ENCODE peak calls at places on chromosomes 6 and 20, in eight cellular contexts. B is T-helper 1 cell; E is AG08395; T is stimulated activated CD4-positive, alpha-beta T cell treated with anti-CD3 and anti-CD28 coated beads, Interleukin-1b, Interleukin-23, amount 100 ng/mL, for 24 hours; Y is activated T-helper 1 cell treated with Interleukin-2 at 50 U/mL for 16 hours; C is posterior vena cava; M is right cardiac atrium; S is COR-L47. J is an unnamed sample.
A peak's percentile ranks its signal among the peaks of the same experiment; 100 is the strongest.

GRCh38 chr20:48292806-48293205 is 507.5 kb upstream of the SULF2 start:
- DNase-seq in E (no peak), Y (no peak), T (no peak), B (no peak), M (no peak), C (no peak), S (no peak), J (no peak)

GRCh38 chr6:48084201-48084600 is 26.8 kb downstream of the PTCHD4 start:
- DNase-seq in C (no peak), T (no peak), B (no peak), Y (no peak), E (no peak), M (no peak), S (no peak), J (no peak)

GRCh38 chr20:46031701-46032254 is 2.8 kb downstream of the SLC12A5 start:
- DNase-seq in E (no peak), C (no peak), B (no peak), T (no peak), S (peak; percentile 87), Y (no peak), M (no peak), J (no peak)

GRCh38 chr6:167827062-167827587 is 414 bp downstream of the AFDN start:
- DNase-seq in Y (no peak), E (peak; percentile 54), T (no peak), M (peak; percentile 36), S (no peak), B (no peak), C (no peak), J (peak; percentile 35)

GRCh38 chr6:90123796-90124195 is 172.8 kb downstream of the BACH2 start:
- DNase-seq in E (no peak), S (no peak), Y (no peak), T (no peak), C (no peak), M (no peak), B (no peak), J (no peak)

GRCh38 chr6:96789871-96790270 is 47.4 kb downstream of the GPR63 start:
- DNase-seq in S (no peak), T (no peak), C (no peak), Y (no peak), E (no peak), M (no peak), B (no peak), J (no peak)

GRCh38 chr20:24360531-24360930 is 108.9 kb upstream of the SYNDIG1 start:
- DNase-seq in T (no peak), M (no peak), Y (no peak), B (no peak), C (no peak), E (no peak), S (no peak), J (no peak)

GRCh38 chr6:68740828-68741500 is 105.9 kb downstream of the ADGRB3 start:
- DNase-seq in M (no peak), Y (no peak), S (no peak), T (no peak), C (no peak), B (no peak), E (no peak), J (no peak)

GRCh38 chr20:22686097-22686496 is 101.7 kb upstream of the FOXA2 start:
- DNase-seq in M (peak; percentile 68), T (no peak), B (no peak), E (peak; percentile 75), S (peak; percentile 79), C (peak; percentile 86), Y (no peak), J (peak; percentile 51)

GRCh38 chr6:144104488-144104887 is 9.1 kb upstream of the SF3B5 start:
- DNase-seq in T (no peak), C (no peak), M (no peak), E (no peak), S (no peak), B (no peak), Y (no peak), J (no peak)

GRCh38 chr6:75855047-75855446 is 106.0 kb downstream of the MYO6 start:
- DNase-seq in M (no peak), T (no peak), B (peak; percentile 2), S (peak; percentile 29), Y (no peak), E (peak; percentile 46), C (no peak), J (peak; percentile 73)

GRCh38 chr6:50007821-50008220 is 14.0 kb downstream of the DEFB110 start:
- DNase-seq in Y (no peak), T (no peak), C (no peak), E (peak; percentile 56), M (no peak), B (no peak), S (no peak), J (no peak)

GRCh38 chr20:57659131-57659788 is 39.0 kb upstream of the ZBP1 start:
- DNase-seq in M (peak; percentile 3), C (no peak), B (no peak), T (no peak), S (no peak), E (no peak), Y (no peak), J (no peak)

GRCh38 chr6:37882724-37883413 is 63.3 kb downstream of the ZFAND3 start:
- DNase-seq in Y (no peak), T (no peak), M (no peak), E (peak; percentile 84), C (no peak), B (no peak), S (no peak), J (no peak)

GRCh38 chr6:31922942-31923341 is 4.6 kb upstream of the C2 start:
- DNase-seq in S (peak; percentile 24), T (no peak), E (no peak), M (no peak), C (no peak), Y (no peak), B (no peak), J (peak; percentile 51)

GRCh38 chr20:35283441-35284266 is 918 bp downstream of the EIF6 start:
- DNase-seq in B (no peak), C (no peak), Y (no peak), T (no peak), M (no peak), E (no peak), S (no peak), J (peak; percentile 40)

GRCh38 chr6:118594877-118595276 is 46.8 kb downstream of the PLN start:
- DNase-seq in M (no peak), T (no peak), C (no peak), E (no peak), B (no peak), S (no peak), Y (no peak), J (no peak)

GRCh38 chr6:87483929-87484328 is 11.2 kb downstream of the SLC35A1 start:
- DNase-seq in B (no peak), T (no peak), S (no peak), M (no peak), E (peak; percentile 29), C (no peak), Y (no peak), J (peak; percentile 47)

J was measured in NAMALWA.